ENCODE peak calls at places on chromosomes 16 and 17, in five cellular contexts. T, J, C, E and F are unnamed samples.

GRCh38 chr17:21034350-21035235 is 8.2 kb downstream of the USP22 start:
- DNase-seq in T (no peak), J (peak; percentile 55), C (no peak), E (no peak), F (no peak)

GRCh38 chr16:85759631-85760419 is 8.9 kb upstream of the C16orf74 start:
- DNase-seq in T (peak; percentile 67), J (no peak), C (no peak), E (no peak), F (peak; percentile 54)

GRCh38 chr17:8887834-8888703 is 20.6 kb upstream of the PIK3R6 start:
- DNase-seq in T (no peak), J (peak; percentile 14), C (peak; percentile 88), E (peak; percentile 52), F (peak; percentile 60)

GRCh38 chr16:12535535-12536411 is 267.9 kb downstream of the CPPED1 start:
- DNase-seq in T (no peak), J (no peak), C (peak; percentile 88), E (no peak), F (peak; percentile 29)

GRCh38 chr17:35879748-35880654 is at the start of gene CCL5:
- DNase-seq in T (no peak), J (no peak), C (no peak), E (no peak), F (no peak)

GRCh38 chr16:68447721-68448359 is 468 bp downstream of the SMPD3 start:
- DNase-seq in T (no peak), J (no peak), C (peak; percentile 16), E (no peak), F (no peak)

GRCh38 chr17:80737106-80738019 is 192.7 kb downstream of the RPTOR start:
- DNase-seq in T (no peak), J (no peak), C (no peak), E (no peak), F (no peak)

GRCh38 chr17:71361691-71362450 is 758.9 kb upstream of the SOX9 start:
- DNase-seq in T (no peak), J (no peak), C (no peak), E (no peak), F (no peak)

GRCh38 chr17:65627892-65628622 is 66.6 kb upstream of the AXIN2 start:
- DNase-seq in T (peak; percentile 67), J (peak; percentile 87), C (no peak), E (no peak), F (peak; percentile 83)

GRCh38 chr17:66386789-66387351 is 84.5 kb downstream of the PRKCA start:
- DNase-seq in T (no peak), J (no peak), C (no peak), E (no peak), F (no peak)

GRCh38 chr16:28859326-28859725 is 4.3 kb upstream of the SH2B1 start:
- DNase-seq in T (no peak), J (no peak), C (no peak), E (no peak), F (no peak)
- H3K27ac ChIP-seq in T (no peak overlapping the region), J (no peak overlapping the region), C (no peak overlapping the region), E (no peak overlapping the region), F (no peak overlapping the region)

DNA sequence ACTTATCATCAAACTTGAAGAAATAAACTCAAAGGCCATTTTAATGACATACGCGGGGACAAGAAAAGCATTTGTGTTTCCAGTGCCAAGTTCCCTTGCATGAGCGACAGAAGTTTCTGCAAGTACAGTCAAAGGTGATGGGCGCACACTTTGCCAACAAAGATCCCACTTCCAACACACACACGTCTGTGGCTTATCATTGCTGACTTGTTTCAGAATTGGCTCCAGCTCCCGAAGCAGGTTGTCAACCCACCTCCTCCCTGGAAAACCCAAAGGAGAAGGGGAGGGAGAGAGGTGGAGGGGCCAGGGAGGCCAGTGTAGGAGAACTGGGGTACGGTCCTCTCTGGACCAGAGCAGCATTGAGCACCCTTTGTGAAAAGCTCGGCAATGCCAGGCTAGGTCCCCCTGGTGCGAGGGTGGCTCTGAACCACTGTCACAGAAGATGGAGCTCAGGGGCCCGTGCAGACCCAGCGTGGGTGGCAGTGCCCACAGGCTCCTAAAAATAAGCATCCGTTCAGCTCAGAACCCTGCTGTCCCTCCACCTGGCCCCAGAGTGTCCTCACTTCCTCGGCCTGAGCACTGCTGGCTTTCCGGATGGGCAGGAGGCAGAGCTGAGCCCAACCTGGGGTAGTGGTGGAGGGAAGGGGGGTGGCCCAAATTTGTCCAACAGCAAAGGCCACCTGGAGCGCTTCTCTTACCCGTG is 33.2 kb downstream of the RBFOX3 start:
- DNase-seq in T (no peak), J (no peak), C (no peak), E (no peak), F (no peak)
- H3K27me3 ChIP-seq in T (no peaks in the 10 kb centered on the region), J (no peaks in the 10 kb centered on the region), C (no peaks in the 10 kb centered on the region), E (peaks cover 73% of the 10 kb centered on the region), F (peaks cover 41% of the 10 kb centered on the region)

GRCh38 chr16:27202923-27203428 is 350 bp upstream of the KDM8 start:
- DNase-seq in T (no peak), J (no peak), C (no peak), E (no peak), F (no peak)
- H3K4me1 ChIP-seq in T (peaks cover 13% of the 10 kb centered on the region), J (peaks cover 6% of the 10 kb centered on the region), C (peaks cover 12% of the 10 kb centered on the region), E (peaks cover 17% of the 10 kb centered on the region), F (peaks cover 10% of the 10 kb centered on the region)

GRCh38 chr17:49597438-49597837 is 21.8 kb downstream of the NXPH3 start:
- DNase-seq in T (no peak), J (no peak), C (no peak), E (no peak), F (no peak)
- H3K27ac ChIP-seq in T (peak overlapping the region; percentile 35), J (no peak overlapping the region), C (no peak overlapping the region), E (peak overlapping the region; percentile 37), F (no peak overlapping the region)

DNA sequence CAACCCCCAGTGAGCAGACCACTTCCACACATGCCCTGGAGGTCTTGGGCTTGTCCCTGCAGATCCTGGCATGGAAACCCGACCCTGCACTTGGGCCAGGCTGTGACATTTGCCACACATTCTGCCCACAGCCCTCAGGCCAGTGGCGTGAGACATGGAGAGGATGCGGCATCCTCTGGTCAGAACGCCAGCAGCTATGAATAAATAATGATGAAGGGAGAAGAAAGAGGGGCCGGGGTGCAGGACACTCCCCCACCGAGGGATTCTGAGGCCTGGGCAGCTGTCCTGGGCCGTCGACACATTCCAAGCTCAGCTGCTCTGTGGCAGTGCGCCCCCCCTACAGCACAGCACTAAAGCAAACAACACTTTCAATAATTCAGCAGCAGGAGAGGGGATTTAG is 148.8 kb downstream of the ENGASE start:
- DNase-seq in T (no peak), J (no peak), C (peak; percentile 30), E (no peak), F (peak; percentile 67)
- H3K27me3 ChIP-seq in T (peaks cover 11% of the 10 kb centered on the region), J (peaks cover 81% of the 10 kb centered on the region), C (no peaks in the 10 kb centered on the region), E (peaks cover 100% of the 10 kb centered on the region), F (peaks cover 26% of the 10 kb centered on the region)

GRCh38 chr17:16937431-16937830 is 34.5 kb downstream of the TNFRSF13B start:
- DNase-seq in T (peak; percentile 23), J (no peak), C (no peak), E (peak; percentile 3), F (peak; percentile 1)
- H3K4me1 ChIP-seq in T (no peaks in the 10 kb centered on the region), J (peaks cover 3% of the 10 kb centered on the region), C (no peaks in the 10 kb centered on the region), E (no peaks in the 10 kb centered on the region), F (no peaks in the 10 kb centered on the region)

GRCh38 chr17:39092672-39093250 is 58.7 kb downstream of the PLXDC1 start:
- DNase-seq in T (no peak), J (no peak), C (no peak), E (no peak), F (no peak)

GRCh38 chr17:39097159-39097519 is 54.3 kb downstream of the PLXDC1 start:
- DNase-seq in T (no peak), J (no peak), C (no peak), E (no peak), F (no peak)

GRCh38 chr17:39096435-39097158 is 54.8 kb downstream of the PLXDC1 start:
- DNase-seq in T (no peak), J (no peak), C (no peak), E (peak; percentile 29), F (no peak)

GRCh38 chr17:39095309-39095686 is 56.1 kb downstream of the PLXDC1 start:
- DNase-seq in T (no peak), J (no peak), C (no peak), E (no peak), F (no peak)

GRCh38 chr17:39094607-39095308 is 56.7 kb downstream of the PLXDC1 start:
- DNase-seq in T (no peak), J (no peak), C (no peak), E (no peak), F (no peak)
- H3K27ac ChIP-seq in T (no peak overlapping the region), J (no peak overlapping the region), C (no peak overlapping the region), E (peak overlapping the region; percentile 82), F (no peak overlapping the region)

GRCh38 chr17:41177727-41178271 is at the start of gene KRTAP4-2:
- DNase-seq in T (no peak), J (no peak), C (no peak), E (no peak), F (peak; percentile 56)
- H3K27me3 ChIP-seq in T (no peaks in the 10 kb centered on the region), J (no peaks in the 10 kb centered on the region), C (no peaks in the 10 kb centered on the region), E (peaks cover 59% of the 10 kb centered on the region), F (no peaks in the 10 kb centered on the region)

GRCh38 chr16:88799569-88800276 is 3.9 kb upstream of the CDT1 start:
- DNase-seq in T (no peak), J (no peak), C (no peak), E (no peak), F (no peak)

GRCh38 chr16:88803264-88803987 is at the start of gene CDT1:
- DNase-seq in T (peak; percentile 88), J (peak; percentile 72), C (peak; percentile 92), E (peak; percentile 79), F (peak; percentile 67)

GRCh38 chr16:88798073-88798472 is 5.5 kb upstream of the CDT1 start:
- DNase-seq in T (no peak), J (no peak), C (no peak), E (no peak), F (no peak)

GRCh38 chr16:88798772-88799455 is 4.7 kb upstream of the CDT1 start:
- DNase-seq in T (no peak), J (no peak), C (no peak), E (no peak), F (no peak)

DNA sequence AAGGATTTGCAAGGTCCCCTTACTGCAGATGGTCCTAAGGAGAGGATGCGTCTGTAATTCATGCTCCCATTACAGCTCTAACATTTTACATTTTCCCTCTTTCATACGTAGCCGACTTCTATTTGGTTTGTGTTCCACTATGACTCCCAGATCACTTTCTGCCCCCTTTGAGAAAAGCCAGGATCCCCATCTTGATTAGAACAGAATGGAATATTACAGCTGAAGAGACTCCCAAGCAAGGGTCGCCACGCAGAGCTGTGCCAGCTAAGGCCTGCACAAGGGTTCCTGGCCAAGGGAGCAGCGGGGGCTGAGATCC is 3.4 kb upstream of the CDT1 start:
- DNase-seq in T (no peak), J (no peak), C (no peak), E (no peak), F (no peak)
- H3K4me1 ChIP-seq in T (peaks cover 15% of the 10 kb centered on the region), J (peaks cover 21% of the 10 kb centered on the region), C (peaks cover 9% of the 10 kb centered on the region), E (peaks cover 25% of the 10 kb centered on the region), F (no peaks in the 10 kb centered on the region)

DNA sequence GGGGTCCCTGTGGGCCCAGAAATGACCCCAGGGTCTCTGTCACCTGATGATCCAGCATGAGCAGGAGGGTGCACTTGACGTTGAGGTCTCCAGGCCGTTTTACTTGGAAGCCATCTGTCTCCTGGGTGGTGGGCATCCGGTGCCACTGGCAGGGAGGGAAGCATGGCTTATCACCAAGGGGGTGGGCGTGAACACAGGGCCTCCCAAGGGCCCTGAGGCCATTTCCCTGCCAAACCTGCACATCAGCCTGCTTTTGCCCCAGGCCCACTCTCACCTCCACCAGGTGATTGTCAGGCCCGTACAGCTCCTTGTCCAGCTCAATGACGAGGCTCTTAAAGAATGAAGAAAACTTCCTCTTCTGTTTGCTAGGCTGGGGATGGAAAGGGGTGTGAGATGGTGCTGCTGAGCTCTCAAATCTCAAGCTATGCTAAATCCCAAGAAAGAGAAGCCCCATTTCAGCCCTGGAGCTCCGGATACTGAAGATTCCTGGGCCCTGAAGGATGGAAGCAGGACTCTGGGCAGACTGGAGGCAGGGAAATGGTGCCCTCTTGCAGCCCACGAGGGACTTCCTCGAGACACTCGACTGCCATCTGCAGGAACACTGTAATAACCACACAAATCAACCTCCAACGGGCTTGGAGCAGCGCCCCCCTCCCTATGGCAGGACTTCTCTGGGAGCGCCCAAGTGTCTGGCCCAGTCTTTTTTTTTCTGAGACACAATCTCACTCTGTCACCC is 7.1 kb upstream of the FTSJ3 start:
- DNase-seq in T (peak; percentile 38), J (peak; percentile 89), C (peak; percentile 82), E (no peak), F (peak; percentile 27)
- H3K27ac ChIP-seq in T (peak overlapping the region; percentile 53), J (no peak overlapping the region), C (no peak overlapping the region), E (peak overlapping the region; percentile 50), F (no peak overlapping the region)